ENCODE peak calls at places on chromosomes 3 and 15, in ten cellular contexts. One of them, this sample, is unnamed.

GRCh38 chr15:39573844-39574243 is 7.0 kb upstream of the THBS1 start:
- DNase-seq in immature natural killer cell: no peak
- DNase-seq in sciatic nerve: no peak
- DNase-seq in NCI-H1092: no peak
- DNase-seq in stimulated activated CD8-positive, alpha-beta memory T cell treated with anti-CD3 and anti-CD28 coated beads, Interleukin-4, amount 100 ng/mL, for 24 hours: no peak
- DNase-seq in effector memory CD4-positive, alpha-beta T cell: no peak
- DNase-seq in OCI-LY7: no peak
- DNase-seq in fibroblast of the aortic adventitia: peak; percentile 25
- DNase-seq in T-helper 9 cell: no peak
- DNase-seq in SJSA1: no peak
- DNase-seq in this sample: no peak

GRCh38 chr3:143497382-143497781 is 350.9 kb downstream of the SLC9A9 start:
- DNase-seq in immature natural killer cell: no peak
- DNase-seq in sciatic nerve: no peak
- DNase-seq in NCI-H1092: no peak
- DNase-seq in stimulated activated CD8-positive, alpha-beta memory T cell treated with anti-CD3 and anti-CD28 coated beads, Interleukin-4, amount 100 ng/mL, for 24 hours: no peak
- DNase-seq in effector memory CD4-positive, alpha-beta T cell: no peak
- DNase-seq in OCI-LY7: no peak
- DNase-seq in fibroblast of the aortic adventitia: no peak
- DNase-seq in T-helper 9 cell: no peak
- DNase-seq in SJSA1: no peak
- DNase-seq in this sample: no peak

GRCh38 chr3:18301781-18302180 is 123.4 kb downstream of the SATB1 start:
- DNase-seq in immature natural killer cell: no peak
- DNase-seq in sciatic nerve: no peak
- DNase-seq in NCI-H1092: no peak
- DNase-seq in stimulated activated CD8-positive, alpha-beta memory T cell treated with anti-CD3 and anti-CD28 coated beads, Interleukin-4, amount 100 ng/mL, for 24 hours: no peak
- DNase-seq in effector memory CD4-positive, alpha-beta T cell: no peak
- DNase-seq in OCI-LY7: no peak
- DNase-seq in fibroblast of the aortic adventitia: no peak
- DNase-seq in T-helper 9 cell: no peak
- DNase-seq in SJSA1: no peak
- DNase-seq in this sample: no peak

GRCh38 chr3:53122933-53123305 is 7.3 kb downstream of the RFT1 start:
- DNase-seq in immature natural killer cell: no peak
- DNase-seq in sciatic nerve: no peak
- DNase-seq in NCI-H1092: no peak
- DNase-seq in stimulated activated CD8-positive, alpha-beta memory T cell treated with anti-CD3 and anti-CD28 coated beads, Interleukin-4, amount 100 ng/mL, for 24 hours: no peak
- DNase-seq in effector memory CD4-positive, alpha-beta T cell: no peak
- DNase-seq in OCI-LY7: no peak
- DNase-seq in fibroblast of the aortic adventitia: no peak
- DNase-seq in T-helper 9 cell: no peak
- DNase-seq in SJSA1: no peak
- DNase-seq in this sample: no peak

GRCh38 chr3:107065094-107065861 is 312.0 kb upstream of the CCDC54 start:
- DNase-seq in immature natural killer cell: peak; percentile 9
- DNase-seq in sciatic nerve: peak; percentile 65
- DNase-seq in NCI-H1092: peak; percentile 67
- DNase-seq in stimulated activated CD8-positive, alpha-beta memory T cell treated with anti-CD3 and anti-CD28 coated beads, Interleukin-4, amount 100 ng/mL, for 24 hours: no peak
- DNase-seq in effector memory CD4-positive, alpha-beta T cell: no peak
- DNase-seq in OCI-LY7: no peak
- DNase-seq in fibroblast of the aortic adventitia: peak; percentile 26
- DNase-seq in T-helper 9 cell: no peak
- DNase-seq in SJSA1: no peak
- DNase-seq in this sample: peak; percentile 41

GRCh38 chr3:127074900-127075360 is 92.0 kb downstream of the PLXNA1 start:
- DNase-seq in immature natural killer cell: no peak
- DNase-seq in sciatic nerve: peak; percentile 65
- DNase-seq in NCI-H1092: peak; percentile 13
- DNase-seq in stimulated activated CD8-positive, alpha-beta memory T cell treated with anti-CD3 and anti-CD28 coated beads, Interleukin-4, amount 100 ng/mL, for 24 hours: no peak
- DNase-seq in effector memory CD4-positive, alpha-beta T cell: no peak
- DNase-seq in OCI-LY7: peak; percentile 96
- DNase-seq in fibroblast of the aortic adventitia: peak; percentile 91
- DNase-seq in T-helper 9 cell: no peak
- DNase-seq in SJSA1: peak; percentile 9
- DNase-seq in this sample: no peak

GRCh38 chr15:56978898-56979662 is 60.6 kb downstream of the TCF12 start:
- DNase-seq in immature natural killer cell: no peak
- DNase-seq in sciatic nerve: no peak
- DNase-seq in NCI-H1092: no peak
- DNase-seq in stimulated activated CD8-positive, alpha-beta memory T cell treated with anti-CD3 and anti-CD28 coated beads, Interleukin-4, amount 100 ng/mL, for 24 hours: no peak
- DNase-seq in effector memory CD4-positive, alpha-beta T cell: no peak
- DNase-seq in OCI-LY7: no peak
- DNase-seq in fibroblast of the aortic adventitia: peak; percentile 22
- DNase-seq in T-helper 9 cell: no peak
- DNase-seq in SJSA1: peak; percentile 51
- DNase-seq in this sample: no peak

GRCh38 chr15:44489464-44489863 is 47.5 kb upstream of the EIF3J start:
- DNase-seq in immature natural killer cell: no peak
- DNase-seq in sciatic nerve: no peak
- DNase-seq in NCI-H1092: no peak
- DNase-seq in stimulated activated CD8-positive, alpha-beta memory T cell treated with anti-CD3 and anti-CD28 coated beads, Interleukin-4, amount 100 ng/mL, for 24 hours: no peak
- DNase-seq in effector memory CD4-positive, alpha-beta T cell: no peak
- DNase-seq in OCI-LY7: no peak
- DNase-seq in fibroblast of the aortic adventitia: peak; percentile 76
- DNase-seq in T-helper 9 cell: no peak
- DNase-seq in SJSA1: peak; percentile 67
- DNase-seq in this sample: no peak

GRCh38 chr3:71063768-71064287 is 519.7 kb downstream of the FOXP1 start:
- DNase-seq in immature natural killer cell: no peak
- DNase-seq in sciatic nerve: no peak
- DNase-seq in NCI-H1092: no peak
- DNase-seq in stimulated activated CD8-positive, alpha-beta memory T cell treated with anti-CD3 and anti-CD28 coated beads, Interleukin-4, amount 100 ng/mL, for 24 hours: no peak
- DNase-seq in effector memory CD4-positive, alpha-beta T cell: no peak
- DNase-seq in OCI-LY7: no peak
- DNase-seq in fibroblast of the aortic adventitia: peak; percentile 58
- DNase-seq in T-helper 9 cell: peak; percentile 20
- DNase-seq in SJSA1: no peak
- DNase-seq in this sample: no peak

GRCh38 chr15:73433878-73434277 is 9.1 kb upstream of the REC114 start:
- DNase-seq in immature natural killer cell: no peak
- DNase-seq in sciatic nerve: no peak
- DNase-seq in NCI-H1092: no peak
- DNase-seq in stimulated activated CD8-positive, alpha-beta memory T cell treated with anti-CD3 and anti-CD28 coated beads, Interleukin-4, amount 100 ng/mL, for 24 hours: no peak
- DNase-seq in effector memory CD4-positive, alpha-beta T cell: no peak
- DNase-seq in OCI-LY7: no peak
- DNase-seq in fibroblast of the aortic adventitia: no peak
- DNase-seq in T-helper 9 cell: no peak
- DNase-seq in SJSA1: no peak
- DNase-seq in this sample: no peak

GRCh38 chr15:78374436-78375393 is 34.6 kb downstream of the CRABP1 start:
- DNase-seq in immature natural killer cell: no peak
- DNase-seq in sciatic nerve: peak; percentile 53
- DNase-seq in NCI-H1092: no peak
- DNase-seq in stimulated activated CD8-positive, alpha-beta memory T cell treated with anti-CD3 and anti-CD28 coated beads, Interleukin-4, amount 100 ng/mL, for 24 hours: no peak
- DNase-seq in effector memory CD4-positive, alpha-beta T cell: no peak
- DNase-seq in OCI-LY7: peak; percentile 2
- DNase-seq in fibroblast of the aortic adventitia: no peak
- DNase-seq in T-helper 9 cell: no peak
- DNase-seq in SJSA1: no peak
- DNase-seq in this sample: no peak

GRCh38 chr3:50256978-50257890 is 11.7 kb upstream of the SEMA3B start:
- DNase-seq in immature natural killer cell: no peak
- DNase-seq in sciatic nerve: no peak
- DNase-seq in NCI-H1092: no peak
- DNase-seq in stimulated activated CD8-positive, alpha-beta memory T cell treated with anti-CD3 and anti-CD28 coated beads, Interleukin-4, amount 100 ng/mL, for 24 hours: no peak
- DNase-seq in effector memory CD4-positive, alpha-beta T cell: no peak
- DNase-seq in OCI-LY7: peak; percentile 49
- DNase-seq in fibroblast of the aortic adventitia: peak; percentile 34
- DNase-seq in T-helper 9 cell: no peak
- DNase-seq in SJSA1: no peak
- DNase-seq in this sample: peak; percentile 22

GRCh38 chr15:68385240-68385561 is 46.8 kb downstream of the ITGA11 start:
- DNase-seq in immature natural killer cell: no peak
- DNase-seq in sciatic nerve: no peak
- DNase-seq in NCI-H1092: no peak
- DNase-seq in stimulated activated CD8-positive, alpha-beta memory T cell treated with anti-CD3 and anti-CD28 coated beads, Interleukin-4, amount 100 ng/mL, for 24 hours: no peak
- DNase-seq in effector memory CD4-positive, alpha-beta T cell: no peak
- DNase-seq in OCI-LY7: no peak
- DNase-seq in fibroblast of the aortic adventitia: no peak
- DNase-seq in T-helper 9 cell: no peak
- DNase-seq in SJSA1: no peak
- DNase-seq in this sample: no peak

GRCh38 chr3:190192807-190193206 is 72.1 kb upstream of the P3H2 start:
- DNase-seq in immature natural killer cell: no peak
- DNase-seq in sciatic nerve: no peak
- DNase-seq in NCI-H1092: no peak
- DNase-seq in stimulated activated CD8-positive, alpha-beta memory T cell treated with anti-CD3 and anti-CD28 coated beads, Interleukin-4, amount 100 ng/mL, for 24 hours: no peak
- DNase-seq in effector memory CD4-positive, alpha-beta T cell: no peak
- DNase-seq in OCI-LY7: no peak
- DNase-seq in fibroblast of the aortic adventitia: no peak
- DNase-seq in T-helper 9 cell: no peak
- DNase-seq in SJSA1: peak; percentile 68
- DNase-seq in this sample: no peak

GRCh38 chr15:79965836-79966630 is 5.0 kb downstream of the BCL2A1 start:
- DNase-seq in immature natural killer cell: no peak
- DNase-seq in sciatic nerve: no peak
- DNase-seq in NCI-H1092: no peak
- DNase-seq in stimulated activated CD8-positive, alpha-beta memory T cell treated with anti-CD3 and anti-CD28 coated beads, Interleukin-4, amount 100 ng/mL, for 24 hours: no peak
- DNase-seq in effector memory CD4-positive, alpha-beta T cell: no peak
- DNase-seq in OCI-LY7: no peak
- DNase-seq in fibroblast of the aortic adventitia: no peak
- DNase-seq in T-helper 9 cell: no peak
- DNase-seq in SJSA1: no peak
- DNase-seq in this sample: no peak

GRCh38 chr3:145807990-145808389 is 353.0 kb downstream of the PLOD2 start:
- DNase-seq in immature natural killer cell: no peak
- DNase-seq in sciatic nerve: peak; percentile 60
- DNase-seq in NCI-H1092: no peak
- DNase-seq in stimulated activated CD8-positive, alpha-beta memory T cell treated with anti-CD3 and anti-CD28 coated beads, Interleukin-4, amount 100 ng/mL, for 24 hours: no peak
- DNase-seq in effector memory CD4-positive, alpha-beta T cell: no peak
- DNase-seq in OCI-LY7: peak; percentile 0
- DNase-seq in fibroblast of the aortic adventitia: peak; percentile 66
- DNase-seq in T-helper 9 cell: no peak
- DNase-seq in SJSA1: no peak
- DNase-seq in this sample: peak; percentile 54

GRCh38 chr3:30502742-30503073 is 103.7 kb upstream of the TGFBR2 start:
- DNase-seq in immature natural killer cell: no peak
- DNase-seq in sciatic nerve: no peak
- DNase-seq in NCI-H1092: no peak
- DNase-seq in stimulated activated CD8-positive, alpha-beta memory T cell treated with anti-CD3 and anti-CD28 coated beads, Interleukin-4, amount 100 ng/mL, for 24 hours: no peak
- DNase-seq in effector memory CD4-positive, alpha-beta T cell: no peak
- DNase-seq in OCI-LY7: no peak
- DNase-seq in fibroblast of the aortic adventitia: peak; percentile 55
- DNase-seq in T-helper 9 cell: no peak
- DNase-seq in SJSA1: no peak
- DNase-seq in this sample: no peak

GRCh38 chr15:25541228-25541627 is 102.4 kb upstream of the UBE3A start:
- DNase-seq in immature natural killer cell: no peak
- DNase-seq in sciatic nerve: no peak
- DNase-seq in NCI-H1092: no peak
- DNase-seq in stimulated activated CD8-positive, alpha-beta memory T cell treated with anti-CD3 and anti-CD28 coated beads, Interleukin-4, amount 100 ng/mL, for 24 hours: no peak
- DNase-seq in effector memory CD4-positive, alpha-beta T cell: no peak
- DNase-seq in OCI-LY7: no peak
- DNase-seq in fibroblast of the aortic adventitia: no peak
- DNase-seq in T-helper 9 cell: no peak
- DNase-seq in SJSA1: no peak
- DNase-seq in this sample: no peak

GRCh38 chr15:79433610-79434009 is 1.5 kb downstream of the MINAR1 start:
- DNase-seq in immature natural killer cell: no peak
- DNase-seq in sciatic nerve: no peak
- DNase-seq in NCI-H1092: no peak
- DNase-seq in stimulated activated CD8-positive, alpha-beta memory T cell treated with anti-CD3 and anti-CD28 coated beads, Interleukin-4, amount 100 ng/mL, for 24 hours: no peak
- DNase-seq in effector memory CD4-positive, alpha-beta T cell: no peak
- DNase-seq in OCI-LY7: no peak
- DNase-seq in fibroblast of the aortic adventitia: no peak
- DNase-seq in T-helper 9 cell: no peak
- DNase-seq in SJSA1: no peak
- DNase-seq in this sample: peak; percentile 64

GRCh38 chr3:149660462-149660861 is 2.6 kb upstream of the WWTR1 start:
- DNase-seq in immature natural killer cell: no peak
- DNase-seq in sciatic nerve: no peak
- DNase-seq in NCI-H1092: no peak
- DNase-seq in stimulated activated CD8-positive, alpha-beta memory T cell treated with anti-CD3 and anti-CD28 coated beads, Interleukin-4, amount 100 ng/mL, for 24 hours: no peak
- DNase-seq in effector memory CD4-positive, alpha-beta T cell: no peak
- DNase-seq in OCI-LY7: no peak
- DNase-seq in fibroblast of the aortic adventitia: no peak
- DNase-seq in T-helper 9 cell: no peak
- DNase-seq in SJSA1: peak; percentile 21
- DNase-seq in this sample: no peak

GRCh38 chr3:131518682-131519081 is 15.9 kb upstream of the MRPL3 start:
- DNase-seq in immature natural killer cell: no peak
- DNase-seq in sciatic nerve: no peak
- DNase-seq in NCI-H1092: no peak
- DNase-seq in stimulated activated CD8-positive, alpha-beta memory T cell treated with anti-CD3 and anti-CD28 coated beads, Interleukin-4, amount 100 ng/mL, for 24 hours: no peak
- DNase-seq in effector memory CD4-positive, alpha-beta T cell: no peak
- DNase-seq in OCI-LY7: no peak
- DNase-seq in fibroblast of the aortic adventitia: no peak
- DNase-seq in T-helper 9 cell: no peak
- DNase-seq in SJSA1: no peak
- DNase-seq in this sample: no peak

GRCh38 chr15:49270541-49271421 is 100.7 kb downstream of the GALK2 start:
- DNase-seq in immature natural killer cell: no peak
- DNase-seq in sciatic nerve: no peak
- DNase-seq in NCI-H1092: no peak
- DNase-seq in stimulated activated CD8-positive, alpha-beta memory T cell treated with anti-CD3 and anti-CD28 coated beads, Interleukin-4, amount 100 ng/mL, for 24 hours: no peak
- DNase-seq in effector memory CD4-positive, alpha-beta T cell: no peak
- DNase-seq in OCI-LY7: no peak
- DNase-seq in fibroblast of the aortic adventitia: peak; percentile 99
- DNase-seq in T-helper 9 cell: no peak
- DNase-seq in SJSA1: peak; percentile 10
- DNase-seq in this sample: no peak

GRCh38 chr3:12024959-12025570 is 20.9 kb downstream of the SYN2 start:
- DNase-seq in immature natural killer cell: no peak
- DNase-seq in sciatic nerve: no peak
- DNase-seq in NCI-H1092: no peak
- DNase-seq in stimulated activated CD8-positive, alpha-beta memory T cell treated with anti-CD3 and anti-CD28 coated beads, Interleukin-4, amount 100 ng/mL, for 24 hours: no peak
- DNase-seq in effector memory CD4-positive, alpha-beta T cell: no peak
- DNase-seq in OCI-LY7: no peak
- DNase-seq in fibroblast of the aortic adventitia: no peak
- DNase-seq in T-helper 9 cell: no peak
- DNase-seq in SJSA1: no peak
- DNase-seq in this sample: no peak

GRCh38 chr15:39934415-39935044 is 615 bp downstream of the EIF2AK4 start:
- DNase-seq in immature natural killer cell: no peak
- DNase-seq in sciatic nerve: no peak
- DNase-seq in NCI-H1092: no peak
- DNase-seq in stimulated activated CD8-positive, alpha-beta memory T cell treated with anti-CD3 and anti-CD28 coated beads, Interleukin-4, amount 100 ng/mL, for 24 hours: no peak
- DNase-seq in effector memory CD4-positive, alpha-beta T cell: no peak
- DNase-seq in OCI-LY7: no peak
- DNase-seq in fibroblast of the aortic adventitia: peak; percentile 41
- DNase-seq in T-helper 9 cell: no peak
- DNase-seq in SJSA1: no peak
- DNase-seq in this sample: no peak

GRCh38 chr3:141795719-141796435 is 32.7 kb downstream of the GRK7 start:
- DNase-seq in immature natural killer cell: peak; percentile 60
- DNase-seq in sciatic nerve: peak; percentile 65
- DNase-seq in NCI-H1092: no peak
- DNase-seq in stimulated activated CD8-positive, alpha-beta memory T cell treated with anti-CD3 and anti-CD28 coated beads, Interleukin-4, amount 100 ng/mL, for 24 hours: no peak
- DNase-seq in effector memory CD4-positive, alpha-beta T cell: no peak
- DNase-seq in OCI-LY7: no peak
- DNase-seq in fibroblast of the aortic adventitia: peak; percentile 84
- DNase-seq in T-helper 9 cell: peak; percentile 22
- DNase-seq in SJSA1: no peak
- DNase-seq in this sample: no peak

GRCh38 chr3:11438636-11439035 is 166.4 kb downstream of the ATG7 start:
- DNase-seq in immature natural killer cell: no peak
- DNase-seq in sciatic nerve: peak; percentile 74
- DNase-seq in NCI-H1092: no peak
- DNase-seq in stimulated activated CD8-positive, alpha-beta memory T cell treated with anti-CD3 and anti-CD28 coated beads, Interleukin-4, amount 100 ng/mL, for 24 hours: no peak
- DNase-seq in effector memory CD4-positive, alpha-beta T cell: no peak
- DNase-seq in OCI-LY7: no peak
- DNase-seq in fibroblast of the aortic adventitia: peak; percentile 61
- DNase-seq in T-helper 9 cell: no peak
- DNase-seq in SJSA1: no peak
- DNase-seq in this sample: no peak

GRCh38 chr15:68504721-68505090 is 72.7 kb upstream of the ITGA11 start:
- DNase-seq in immature natural killer cell: no peak
- DNase-seq in sciatic nerve: no peak
- DNase-seq in NCI-H1092: no peak
- DNase-seq in stimulated activated CD8-positive, alpha-beta memory T cell treated with anti-CD3 and anti-CD28 coated beads, Interleukin-4, amount 100 ng/mL, for 24 hours: no peak
- DNase-seq in effector memory CD4-positive, alpha-beta T cell: no peak
- DNase-seq in OCI-LY7: no peak
- DNase-seq in fibroblast of the aortic adventitia: no peak
- DNase-seq in T-helper 9 cell: no peak
- DNase-seq in SJSA1: no peak
- DNase-seq in this sample: no peak

GRCh38 chr3:132695422-132695821 is 26.8 kb downstream of the NPHP3 start:
- DNase-seq in immature natural killer cell: no peak
- DNase-seq in sciatic nerve: no peak
- DNase-seq in NCI-H1092: no peak
- DNase-seq in stimulated activated CD8-positive, alpha-beta memory T cell treated with anti-CD3 and anti-CD28 coated beads, Interleukin-4, amount 100 ng/mL, for 24 hours: no peak
- DNase-seq in effector memory CD4-positive, alpha-beta T cell: no peak
- DNase-seq in OCI-LY7: no peak
- DNase-seq in fibroblast of the aortic adventitia: no peak
- DNase-seq in T-helper 9 cell: no peak
- DNase-seq in SJSA1: no peak
- DNase-seq in this sample: no peak

This sample was measured in NCI-H2081.